ENCODE peak calls at places on chromosomes 12 and 14, in ten cellular contexts. One of them, this sample, is unnamed.

GRCh38 chr12:79317184-79317847 is 373.4 kb downstream of the PAWR start:
- DNase-seq in AG09309: no peak
- DNase-seq in NK-92 treated with Interleukin-12 subunit alpha and Interleukin-12 subunit beta, amount 100 ng/mL, for 24 hours: no peak
- DNase-seq in aorta: no peak
- DNase-seq in GM13977: no peak
- DNase-seq in SJSA1: no peak
- DNase-seq in Peyer's patch: no peak
- DNase-seq in MV-4-11: no peak
- DNase-seq in HuH-7.5: no peak
- DNase-seq in astrocyte of the spinal cord: no peak
- DNase-seq in this sample: no peak

GRCh38 chr12:121005346-121005815 is 10.9 kb downstream of the C12orf43 start:
- DNase-seq in AG09309: no peak
- DNase-seq in NK-92 treated with Interleukin-12 subunit alpha and Interleukin-12 subunit beta, amount 100 ng/mL, for 24 hours: no peak
- DNase-seq in aorta: no peak
- DNase-seq in GM13977: peak; percentile 59
- DNase-seq in SJSA1: no peak
- DNase-seq in Peyer's patch: no peak
- DNase-seq in MV-4-11: peak; percentile 43
- DNase-seq in HuH-7.5: peak; percentile 38
- DNase-seq in astrocyte of the spinal cord: peak; percentile 38
- DNase-seq in this sample: no peak

GRCh38 chr14:71244341-71244740 is 337.1 kb downstream of the PCNX1 start:
- DNase-seq in AG09309: no peak
- DNase-seq in NK-92 treated with Interleukin-12 subunit alpha and Interleukin-12 subunit beta, amount 100 ng/mL, for 24 hours: no peak
- DNase-seq in aorta: no peak
- DNase-seq in GM13977: no peak
- DNase-seq in SJSA1: no peak
- DNase-seq in Peyer's patch: no peak
- DNase-seq in MV-4-11: no peak
- DNase-seq in HuH-7.5: no peak
- DNase-seq in astrocyte of the spinal cord: no peak
- DNase-seq in this sample: no peak

GRCh38 chr14:23578560-23579310 is at the start of gene JPH4:
- DNase-seq in AG09309: no peak
- DNase-seq in NK-92 treated with Interleukin-12 subunit alpha and Interleukin-12 subunit beta, amount 100 ng/mL, for 24 hours: no peak
- DNase-seq in aorta: no peak
- DNase-seq in GM13977: no peak
- DNase-seq in SJSA1: no peak
- DNase-seq in Peyer's patch: no peak
- DNase-seq in MV-4-11: no peak
- DNase-seq in HuH-7.5: no peak
- DNase-seq in astrocyte of the spinal cord: no peak
- DNase-seq in this sample: no peak

GRCh38 chr12:115388139-115388538 is 704.2 kb upstream of the TBX3 start:
- DNase-seq in AG09309: no peak
- DNase-seq in NK-92 treated with Interleukin-12 subunit alpha and Interleukin-12 subunit beta, amount 100 ng/mL, for 24 hours: no peak
- DNase-seq in aorta: no peak
- DNase-seq in GM13977: no peak
- DNase-seq in SJSA1: peak; percentile 21
- DNase-seq in Peyer's patch: no peak
- DNase-seq in MV-4-11: peak; percentile 76
- DNase-seq in HuH-7.5: no peak
- DNase-seq in astrocyte of the spinal cord: no peak
- DNase-seq in this sample: no peak

GRCh38 chr12:124510301-124510970 is 57.0 kb downstream of the NCOR2 start:
- DNase-seq in AG09309: no peak
- DNase-seq in NK-92 treated with Interleukin-12 subunit alpha and Interleukin-12 subunit beta, amount 100 ng/mL, for 24 hours: no peak
- DNase-seq in aorta: no peak
- DNase-seq in GM13977: no peak
- DNase-seq in SJSA1: no peak
- DNase-seq in Peyer's patch: no peak
- DNase-seq in MV-4-11: no peak
- DNase-seq in HuH-7.5: no peak
- DNase-seq in astrocyte of the spinal cord: no peak
- DNase-seq in this sample: no peak

GRCh38 chr12:85529896-85530295 is 249.9 kb downstream of the ALX1 start:
- DNase-seq in AG09309: no peak
- DNase-seq in NK-92 treated with Interleukin-12 subunit alpha and Interleukin-12 subunit beta, amount 100 ng/mL, for 24 hours: no peak
- DNase-seq in aorta: no peak
- DNase-seq in GM13977: no peak
- DNase-seq in SJSA1: no peak
- DNase-seq in Peyer's patch: no peak
- DNase-seq in MV-4-11: no peak
- DNase-seq in HuH-7.5: no peak
- DNase-seq in astrocyte of the spinal cord: no peak
- DNase-seq in this sample: no peak

GRCh38 chr12:49869816-49870500 is 27.1 kb upstream of the BCDIN3D start:
- DNase-seq in AG09309: no peak
- DNase-seq in NK-92 treated with Interleukin-12 subunit alpha and Interleukin-12 subunit beta, amount 100 ng/mL, for 24 hours: no peak
- DNase-seq in aorta: no peak
- DNase-seq in GM13977: no peak
- DNase-seq in SJSA1: no peak
- DNase-seq in Peyer's patch: no peak
- DNase-seq in MV-4-11: no peak
- DNase-seq in HuH-7.5: no peak
- DNase-seq in astrocyte of the spinal cord: no peak
- DNase-seq in this sample: no peak

GRCh38 chr12:40344312-40344711 is 119.5 kb downstream of the LRRK2 start:
- DNase-seq in AG09309: no peak
- DNase-seq in NK-92 treated with Interleukin-12 subunit alpha and Interleukin-12 subunit beta, amount 100 ng/mL, for 24 hours: no peak
- DNase-seq in aorta: no peak
- DNase-seq in GM13977: no peak
- DNase-seq in SJSA1: no peak
- DNase-seq in Peyer's patch: no peak
- DNase-seq in MV-4-11: no peak
- DNase-seq in HuH-7.5: no peak
- DNase-seq in astrocyte of the spinal cord: no peak
- DNase-seq in this sample: no peak

GRCh38 chr12:26580619-26581018 is 252.4 kb downstream of the ITPR2 start:
- DNase-seq in AG09309: no peak
- DNase-seq in NK-92 treated with Interleukin-12 subunit alpha and Interleukin-12 subunit beta, amount 100 ng/mL, for 24 hours: no peak
- DNase-seq in aorta: no peak
- DNase-seq in GM13977: no peak
- DNase-seq in SJSA1: no peak
- DNase-seq in Peyer's patch: no peak
- DNase-seq in MV-4-11: no peak
- DNase-seq in HuH-7.5: no peak
- DNase-seq in astrocyte of the spinal cord: no peak
- DNase-seq in this sample: no peak

GRCh38 chr14:103442288-103442687 is 57.1 kb downstream of the MARK3 start:
- DNase-seq in AG09309: no peak
- DNase-seq in NK-92 treated with Interleukin-12 subunit alpha and Interleukin-12 subunit beta, amount 100 ng/mL, for 24 hours: no peak
- DNase-seq in aorta: no peak
- DNase-seq in GM13977: no peak
- DNase-seq in SJSA1: no peak
- DNase-seq in Peyer's patch: no peak
- DNase-seq in MV-4-11: no peak
- DNase-seq in HuH-7.5: no peak
- DNase-seq in astrocyte of the spinal cord: no peak
- DNase-seq in this sample: no peak

GRCh38 chr12:26771861-26772260 is 61.1 kb downstream of the ITPR2 start:
- DNase-seq in AG09309: no peak
- DNase-seq in NK-92 treated with Interleukin-12 subunit alpha and Interleukin-12 subunit beta, amount 100 ng/mL, for 24 hours: no peak
- DNase-seq in aorta: no peak
- DNase-seq in GM13977: no peak
- DNase-seq in SJSA1: no peak
- DNase-seq in Peyer's patch: no peak
- DNase-seq in MV-4-11: no peak
- DNase-seq in HuH-7.5: no peak
- DNase-seq in astrocyte of the spinal cord: no peak
- DNase-seq in this sample: no peak

GRCh38 chr12:4812621-4813327 is 92.6 kb downstream of the GALNT8 start:
- DNase-seq in AG09309: no peak
- DNase-seq in NK-92 treated with Interleukin-12 subunit alpha and Interleukin-12 subunit beta, amount 100 ng/mL, for 24 hours: no peak
- DNase-seq in aorta: no peak
- DNase-seq in GM13977: no peak
- DNase-seq in SJSA1: no peak
- DNase-seq in Peyer's patch: no peak
- DNase-seq in MV-4-11: no peak
- DNase-seq in HuH-7.5: no peak
- DNase-seq in astrocyte of the spinal cord: no peak
- DNase-seq in this sample: no peak

GRCh38 chr14:27392153-27392552 is 794.3 kb upstream of the NOVA1 start:
- DNase-seq in AG09309: no peak
- DNase-seq in NK-92 treated with Interleukin-12 subunit alpha and Interleukin-12 subunit beta, amount 100 ng/mL, for 24 hours: no peak
- DNase-seq in aorta: no peak
- DNase-seq in GM13977: no peak
- DNase-seq in SJSA1: no peak
- DNase-seq in Peyer's patch: no peak
- DNase-seq in MV-4-11: no peak
- DNase-seq in HuH-7.5: no peak
- DNase-seq in astrocyte of the spinal cord: peak; percentile 78
- DNase-seq in this sample: no peak

This sample was measured in ureter.